ENCODE peak calls at places on chromosome 5, in nine cellular contexts. T, Q, D, B, C, J, A, U and N are unnamed samples.

GRCh38 chr5:91306497-91306896 is 76.6 kb downstream of the ARRDC3 start:
- DNase-seq in T (no peak), Q (no peak), D (no peak), B (no peak), C (no peak), J (no peak), A (no peak), U (no peak), N (no peak)

GRCh38 chr5:177402271-177403043 is 2.0 kb upstream of the PFN3 start:
- DNase-seq in T (no peak), Q (peak; percentile 66), D (peak; percentile 62), B (peak; percentile 9), C (peak; percentile 63), J (peak; percentile 92), A (peak; percentile 45), U (no peak), N (no peak)

GRCh38 chr5:67350185-67350584 is 153.6 kb upstream of the CD180 start:
- DNase-seq in T (no peak), Q (no peak), D (no peak), B (no peak), C (no peak), J (no peak), A (no peak), U (no peak), N (no peak)

GRCh38 chr5:10584714-10585113 is 20.8 kb downstream of the ANKRD33B start:
- DNase-seq in T (no peak), Q (no peak), D (no peak), B (no peak), C (no peak), J (no peak), A (no peak), U (no peak), N (no peak)

GRCh38 chr5:173281910-173282309 is 46.3 kb downstream of the STC2 start:
- DNase-seq in T (no peak), Q (no peak), D (peak; percentile 46), B (no peak), C (peak; percentile 28), J (peak; percentile 91), A (no peak), U (peak; percentile 68), N (no peak)

GRCh38 chr5:138716456-138716924 is 36.7 kb upstream of the CTNNA1 start:
- DNase-seq in T (no peak), Q (no peak), D (peak; percentile 33), B (no peak), C (peak; percentile 36), J (peak; percentile 45), A (no peak), U (no peak), N (no peak)

GRCh38 chr5:171571663-171572062 is 152.2 kb downstream of the FGF18 start:
- DNase-seq in T (no peak), Q (no peak), D (peak; percentile 65), B (no peak), C (peak; percentile 76), J (no peak), A (no peak), U (no peak), N (no peak)

GRCh38 chr5:109585012-109585599 is 104.6 kb upstream of the MAN2A1 start:
- DNase-seq in T (peak; percentile 12), Q (no peak), D (no peak), B (no peak), C (no peak), J (peak; percentile 43), A (no peak), U (no peak), N (no peak)

GRCh38 chr5:142221091-142221860 is 103.5 kb downstream of the SPRY4 start:
- DNase-seq in T (no peak), Q (no peak), D (no peak), B (no peak), C (peak; percentile 28), J (no peak), A (no peak), U (peak; percentile 16), N (no peak)

GRCh38 chr5:102792705-102793104 is 37.6 kb downstream of the PAM start:
- DNase-seq in T (no peak), Q (no peak), D (no peak), B (no peak), C (peak; percentile 51), J (peak; percentile 34), A (no peak), U (peak; percentile 48), N (no peak)

GRCh38 chr5:142874537-142874936 is 104.4 kb downstream of the ARHGAP26 start:
- DNase-seq in T (no peak), Q (no peak), D (peak; percentile 51), B (no peak), C (no peak), J (no peak), A (peak; percentile 57), U (no peak), N (no peak)

GRCh38 chr5:126863402-126863801 is 86.5 kb downstream of the LMNB1 start:
- DNase-seq in T (no peak), Q (no peak), D (no peak), B (no peak), C (no peak), J (no peak), A (no peak), U (no peak), N (no peak)

GRCh38 chr5:40220260-40220659 is 459.5 kb upstream of the PTGER4 start:
- DNase-seq in T (no peak), Q (no peak), D (no peak), B (no peak), C (peak; percentile 29), J (no peak), A (no peak), U (no peak), N (no peak)

GRCh38 chr5:61549530-61549929 is 217.5 kb downstream of the ZSWIM6 start:
- DNase-seq in T (no peak), Q (no peak), D (no peak), B (no peak), C (no peak), J (no peak), A (no peak), U (no peak), N (no peak)

GRCh38 chr5:44542470-44542869 is 153.2 kb upstream of the FGF10 start:
- DNase-seq in T (no peak), Q (no peak), D (no peak), B (no peak), C (peak; percentile 66), J (no peak), A (no peak), U (no peak), N (no peak)

GRCh38 chr5:125286266-125286665 is 539.8 kb upstream of the ZNF608 start:
- DNase-seq in T (no peak), Q (no peak), D (no peak), B (no peak), C (no peak), J (no peak), A (no peak), U (no peak), N (no peak)

GRCh38 chr5:68962632-68963484 is 131.0 kb upstream of the SLC30A5 start:
- DNase-seq in T (no peak), Q (no peak), D (peak; percentile 69), B (peak; percentile 57), C (peak; percentile 61), J (peak; percentile 69), A (peak; percentile 79), U (no peak), N (no peak)